ENCODE peak calls at places on chromosomes 2 and 18, in six cellular contexts. Q is NCI-H1092, W is germinal center, G is fibroblast of pulmonary artery, F is KG1, B is cardiac fibroblast. A is an unnamed sample.

GRCh38 chr2:39743170-39743851 is 35.7 kb downstream of the THUMPD2 start:
- DNase-seq in Q (no peak), W (no peak), G (peak), F (no peak), B (peak), A (no peak)

GRCh38 chr2:62305421-62306176 is 109.7 kb downstream of the B3GNT2 start:
- DNase-seq in Q (no peak), W (no peak), G (no peak), F (peak), B (no peak), A (no peak)

GRCh38 chr2:49714433-49714832 is 560.1 kb upstream of the FSHR start:
- DNase-seq in Q (no peak), W (no peak), G (no peak), F (no peak), B (no peak), A (no peak)

GRCh38 chr2:16507655-16508054 is 158.0 kb downstream of the CYRIA start:
- DNase-seq in Q (no peak), W (no peak), G (no peak), F (no peak), B (no peak), A (peak)

GRCh38 chr2:206858972-206859739 is 80.2 kb upstream of the CPO start:
- DNase-seq in Q (no peak), W (no peak), G (no peak), F (no peak), B (peak), A (no peak)

GRCh38 chr18:32177530-32177929 is 12.3 kb upstream of the MEP1B start:
- DNase-seq in Q (peak), W (no peak), G (no peak), F (no peak), B (no peak), A (no peak)

GRCh38 chr18:58058720-58059119 is 14.7 kb downstream of the NEDD4L start:
- DNase-seq in Q (no peak), W (no peak), G (no peak), F (no peak), B (no peak), A (no peak)

GRCh38 chr2:234980476-234981187 is 28.8 kb downstream of the SH3BP4 start:
- DNase-seq in Q (no peak), W (no peak), G (peak), F (no peak), B (no peak), A (no peak)

GRCh38 chr2:98936917-98937351 is 909 bp upstream of the CRACDL start:
- DNase-seq in Q (peak), W (no peak), G (no peak), F (no peak), B (no peak), A (no peak)

GRCh38 chr18:702957-703659 is 9.3 kb downstream of the ENOSF1 start:
- DNase-seq in Q (no peak), W (no peak), G (peak), F (no peak), B (peak), A (no peak)

GRCh38 chr2:188983427-188984101 is 9.4 kb downstream of the COL3A1 start:
- DNase-seq in Q (no peak), W (no peak), G (peak), F (no peak), B (peak), A (no peak)

GRCh38 chr2:15112216-15112615 is 448.9 kb downstream of the NBAS start:
- DNase-seq in Q (no peak), W (no peak), G (peak), F (no peak), B (peak), A (no peak)

GRCh38 chr2:36549063-36549662 is 48.8 kb downstream of the FEZ2 start:
- DNase-seq in Q (no peak), W (no peak), G (peak), F (no peak), B (peak), A (no peak)

GRCh38 chr2:182821172-182821571 is 45.3 kb downstream of the FRZB start:
- DNase-seq in Q (no peak), W (no peak), G (peak), F (no peak), B (peak), A (no peak)

GRCh38 chr18:42954887-42955286 is 160.6 kb downstream of the RIT2 start:
- DNase-seq in Q (no peak), W (no peak), G (no peak), F (no peak), B (no peak), A (no peak)

GRCh38 chr2:68662466-68662865 is 19.1 kb downstream of the PROKR1 start:
- DNase-seq in Q (no peak), W (peak), G (no peak), F (no peak), B (no peak), A (no peak)

GRCh38 chr18:70469916-70470315 is 181.1 kb downstream of the SOCS6 start:
- DNase-seq in Q (peak), W (no peak), G (peak), F (no peak), B (no peak), A (peak)

GRCh38 chr2:196271786-196272185 is 100.4 kb upstream of the STK17B start:
- DNase-seq in Q (no peak), W (no peak), G (no peak), F (no peak), B (no peak), A (no peak)

GRCh38 chr2:20609349-20609994 is 41.4 kb downstream of the HS1BP3 start:
- DNase-seq in Q (peak), W (no peak), G (peak), F (no peak), B (peak), A (peak)

GRCh38 chr2:139836769-139837168 is 1056.6 kb upstream of the NXPH2 start:
- DNase-seq in Q (no peak), W (no peak), G (no peak), F (no peak), B (no peak), A (no peak)

GRCh38 chr18:64659186-64659585 is 510.3 kb upstream of the LINC00305 start:
- DNase-seq in Q (no peak), W (no peak), G (no peak), F (no peak), B (no peak), A (no peak)

GRCh38 chr2:144374163-144374661 is 145.7 kb downstream of the ZEB2 start:
- DNase-seq in Q (no peak), W (peak), G (no peak), F (no peak), B (no peak), A (no peak)

GRCh38 chr2:195407782-195408181 is 249.2 kb upstream of the SLC39A10 start:
- DNase-seq in Q (no peak), W (no peak), G (peak), F (no peak), B (peak), A (no peak)

GRCh38 chr2:237091779-237092436 is 6.2 kb downstream of the COPS8 start:
- DNase-seq in Q (no peak), W (no peak), G (peak), F (no peak), B (peak), A (no peak)

GRCh38 chr18:51153659-51154371 is 43.7 kb downstream of the MEX3C start:
- DNase-seq in Q (no peak), W (peak), G (no peak), F (no peak), B (no peak), A (no peak)

GRCh38 chr2:72980535-72981217 is 63.4 kb downstream of the EMX1 start:
- DNase-seq in Q (no peak), W (no peak), G (peak), F (no peak), B (peak), A (peak)

A was measured in posterior cingulate gyrus.